ENCODE peak calls at places on chromosomes 3 and 15, in four cellular contexts. One of them, this sample, is unnamed.

GRCh38 chr15:48628832-48629231 is 16.7 kb downstream of the FBN1 start:
- DNase-seq in lung: no peak
- DNase-seq in astrocyte: peak
- DNase-seq in choroid plexus epithelial cell: peak
- DNase-seq in this sample: no peak

GRCh38 chr3:129708328-129708861 is 101.9 kb upstream of the PLXND1 start:
- DNase-seq in lung: no peak
- DNase-seq in astrocyte: no peak
- DNase-seq in choroid plexus epithelial cell: no peak
- DNase-seq in this sample: no peak

GRCh38 chr3:193701896-193702644 is 109.1 kb downstream of the OPA1 start:
- DNase-seq in lung: no peak
- DNase-seq in astrocyte: peak
- DNase-seq in choroid plexus epithelial cell: no peak
- DNase-seq in this sample: no peak

GRCh38 chr3:139121513-139122220 is 77.0 kb upstream of the PRR23C start:
- DNase-seq in lung: peak
- DNase-seq in astrocyte: peak
- DNase-seq in choroid plexus epithelial cell: peak
- DNase-seq in this sample: peak

GRCh38 chr3:113560845-113561623 is 28.7 kb downstream of the SIDT1 start:
- DNase-seq in lung: no peak
- DNase-seq in astrocyte: no peak
- DNase-seq in choroid plexus epithelial cell: peak
- DNase-seq in this sample: peak

GRCh38 chr3:130925628-130926027 is 31.7 kb downstream of the ATP2C1 start:
- DNase-seq in lung: no peak
- DNase-seq in astrocyte: no peak
- DNase-seq in choroid plexus epithelial cell: peak
- DNase-seq in this sample: peak

GRCh38 chr15:95590533-95591044 is 739.9 kb upstream of the NR2F2 start:
- DNase-seq in lung: no peak
- DNase-seq in astrocyte: no peak
- DNase-seq in choroid plexus epithelial cell: peak
- DNase-seq in this sample: peak

GRCh38 chr3:170506556-170506955 is 79.3 kb downstream of the SLC7A14 start:
- DNase-seq in lung: no peak
- DNase-seq in astrocyte: no peak
- DNase-seq in choroid plexus epithelial cell: peak
- DNase-seq in this sample: peak

GRCh38 chr3:131193671-131194291 is 167.1 kb downstream of the NEK11 start:
- DNase-seq in lung: no peak
- DNase-seq in astrocyte: no peak
- DNase-seq in choroid plexus epithelial cell: peak
- DNase-seq in this sample: peak

GRCh38 chr15:58038426-58039106 is 26.9 kb downstream of the ALDH1A2 start:
- DNase-seq in lung: no peak
- DNase-seq in astrocyte: peak
- DNase-seq in choroid plexus epithelial cell: peak
- DNase-seq in this sample: peak

GRCh38 chr3:139320551-139321309 is 23.1 kb upstream of the MRPS22 start:
- DNase-seq in lung: no peak
- DNase-seq in astrocyte: no peak
- DNase-seq in choroid plexus epithelial cell: no peak
- DNase-seq in this sample: no peak

GRCh38 chr15:98896802-98897732 is 110.5 kb downstream of the PGPEP1L start:
- DNase-seq in lung: no peak
- DNase-seq in astrocyte: peak
- DNase-seq in choroid plexus epithelial cell: peak
- DNase-seq in this sample: peak

GRCh38 chr3:38551026-38551832 is 55.1 kb downstream of the EXOG start:
- DNase-seq in lung: no peak
- DNase-seq in astrocyte: no peak
- DNase-seq in choroid plexus epithelial cell: no peak
- DNase-seq in this sample: no peak

GRCh38 chr3:27713435-27713880 is 8.7 kb downstream of the EOMES start:
- DNase-seq in lung: no peak
- DNase-seq in astrocyte: no peak
- DNase-seq in choroid plexus epithelial cell: no peak
- DNase-seq in this sample: no peak

GRCh38 chr3:4774531-4774930 is 204.7 kb upstream of the BHLHE40 start:
- DNase-seq in lung: no peak
- DNase-seq in astrocyte: no peak
- DNase-seq in choroid plexus epithelial cell: no peak
- DNase-seq in this sample: no peak

GRCh38 chr3:97744289-97744688 is 20.3 kb upstream of the ARL6 start:
- DNase-seq in lung: no peak
- DNase-seq in astrocyte: no peak
- DNase-seq in choroid plexus epithelial cell: no peak
- DNase-seq in this sample: no peak

GRCh38 chr3:188416041-188416440 is 262.1 kb downstream of the LPP start:
- DNase-seq in lung: no peak
- DNase-seq in astrocyte: no peak
- DNase-seq in choroid plexus epithelial cell: no peak
- DNase-seq in this sample: no peak

GRCh38 chr3:4416961-4417360 is 50.1 kb downstream of the SUMF1 start:
- DNase-seq in lung: no peak
- DNase-seq in astrocyte: peak
- DNase-seq in choroid plexus epithelial cell: peak
- DNase-seq in this sample: peak

GRCh38 chr15:61661791-61662190 is 398.5 kb downstream of the VPS13C start:
- DNase-seq in lung: no peak
- DNase-seq in astrocyte: no peak
- DNase-seq in choroid plexus epithelial cell: peak
- DNase-seq in this sample: no peak

GRCh38 chr3:193190387-193190786 is 50.6 kb upstream of the PLAAT1 start:
- DNase-seq in lung: peak
- DNase-seq in astrocyte: peak
- DNase-seq in choroid plexus epithelial cell: peak
- DNase-seq in this sample: peak

GRCh38 chr15:92683511-92683834 is 27.9 kb upstream of the FAM174B start:
- DNase-seq in lung: peak
- DNase-seq in astrocyte: no peak
- DNase-seq in choroid plexus epithelial cell: peak
- DNase-seq in this sample: peak

GRCh38 chr15:28935316-28935715 is 49.5 kb downstream of the APBA2 start:
- DNase-seq in lung: no peak
- DNase-seq in astrocyte: no peak
- DNase-seq in choroid plexus epithelial cell: peak
- DNase-seq in this sample: peak

GRCh38 chr3:194375473-194375872 is 5.9 kb upstream of the LRRC15 start:
- DNase-seq in lung: no peak
- DNase-seq in astrocyte: no peak
- DNase-seq in choroid plexus epithelial cell: no peak
- DNase-seq in this sample: no peak

GRCh38 chr15:91238664-91239428 is 138.8 kb downstream of the SV2B start:
- DNase-seq in lung: no peak
- DNase-seq in astrocyte: no peak
- DNase-seq in choroid plexus epithelial cell: no peak
- DNase-seq in this sample: no peak

GRCh38 chr15:43370975-43371974 is at the start of the genes TUBGCP4 and ZSCAN29:
- DNase-seq in lung: peak
- DNase-seq in astrocyte: peak
- DNase-seq in choroid plexus epithelial cell: peak
- DNase-seq in this sample: peak

GRCh38 chr15:85620321-85621044 is 174.2 kb downstream of the KLHL25 start:
- DNase-seq in lung: no peak
- DNase-seq in astrocyte: peak
- DNase-seq in choroid plexus epithelial cell: peak
- DNase-seq in this sample: peak

GRCh38 chr3:67654832-67655152 is 380 bp upstream of the SUCLG2 start:
- DNase-seq in lung: no peak
- DNase-seq in astrocyte: no peak
- DNase-seq in choroid plexus epithelial cell: no peak
- DNase-seq in this sample: no peak

GRCh38 chr3:66153961-66154923 is 66.6 kb upstream of the SLC25A26 start:
- DNase-seq in lung: no peak
- DNase-seq in astrocyte: peak
- DNase-seq in choroid plexus epithelial cell: peak
- DNase-seq in this sample: peak

DNA sequence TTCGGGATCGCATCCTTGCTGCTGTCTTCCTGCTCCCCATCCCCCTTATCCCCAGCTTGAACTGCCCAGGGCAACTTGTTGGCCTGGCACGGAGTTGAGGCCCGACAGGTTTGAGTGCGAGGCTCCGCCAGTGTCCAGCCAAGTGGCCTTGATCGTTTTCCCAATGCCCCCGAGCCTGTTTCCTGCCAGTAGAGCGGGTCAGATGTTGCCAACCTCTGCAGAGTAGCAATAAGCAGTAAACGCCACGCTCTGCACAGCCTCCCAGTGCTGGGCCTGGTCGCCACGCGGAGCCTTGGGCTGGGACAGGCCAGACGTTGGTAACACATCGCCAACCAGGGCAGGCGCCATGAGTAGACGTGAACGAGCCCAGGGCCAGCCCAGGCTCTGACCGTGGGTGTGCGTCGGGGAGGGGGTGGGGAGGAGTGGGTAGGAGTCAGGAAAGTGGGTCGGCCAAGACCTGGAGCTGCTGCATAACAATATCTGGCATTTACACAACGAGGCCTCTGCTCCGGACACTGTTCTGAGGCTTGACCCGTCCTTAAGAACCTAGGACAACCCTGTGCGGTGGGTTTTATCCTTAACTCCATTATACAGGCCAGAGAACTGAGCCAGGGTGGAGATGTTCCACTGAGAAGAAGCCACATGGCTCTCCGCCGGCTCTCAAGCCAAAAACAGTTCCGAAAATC is 444 bp upstream of the ABHD14A start:
- DNase-seq in lung: no peak
- DNase-seq in astrocyte: no peak
- DNase-seq in choroid plexus epithelial cell: no peak
- DNase-seq in this sample: no peak
- TF ChIP-seq CTCF in lung: no peak
- TF ChIP-seq CTCF in astrocyte: no peak
- TF ChIP-seq CTCF in choroid plexus epithelial cell: no peak
- TF ChIP-seq CTCF in this sample: no peak

DNA sequence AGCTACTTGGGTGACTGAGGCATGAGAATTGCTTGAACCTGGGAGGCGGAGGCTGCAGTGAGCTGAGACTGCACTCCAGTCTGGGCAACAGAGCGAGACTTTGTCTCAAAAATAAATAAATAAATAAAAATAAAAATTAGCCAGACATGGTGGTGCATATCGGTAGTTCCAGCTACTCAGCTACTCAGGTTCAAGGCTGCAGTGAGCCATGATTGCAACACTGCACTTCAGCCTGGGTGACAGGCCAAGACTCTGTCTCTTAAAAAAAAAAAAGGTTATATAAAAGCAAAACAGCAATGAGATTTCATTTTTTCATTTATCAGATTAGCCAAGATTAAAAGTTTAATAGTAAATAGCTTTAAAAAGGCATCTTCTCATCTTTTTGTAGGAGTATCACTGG is 2.9 kb downstream of the TGM4 start:
- DNase-seq in lung: no peak
- DNase-seq in astrocyte: no peak
- DNase-seq in choroid plexus epithelial cell: no peak
- DNase-seq in this sample: no peak
- H3K4me3 ChIP-seq in lung: no peak
- H3K4me3 ChIP-seq in astrocyte: no peak
- H3K4me3 ChIP-seq in choroid plexus epithelial cell: no peak
- H3K4me3 ChIP-seq in this sample: no peak

GRCh38 chr3:126126292-126126691 is 42.4 kb upstream of the SLC41A3 start:
- DNase-seq in lung: no peak
- DNase-seq in astrocyte: no peak
- DNase-seq in choroid plexus epithelial cell: no peak
- DNase-seq in this sample: no peak
- TF ChIP-seq CTCF in lung: no peak
- TF ChIP-seq CTCF in astrocyte: no peak
- TF ChIP-seq CTCF in choroid plexus epithelial cell: no peak
- TF ChIP-seq CTCF in this sample: no peak

GRCh38 chr15:81296218-81296617 is 27.7 kb downstream of the STARD5 start:
- DNase-seq in lung: no peak
- DNase-seq in astrocyte: no peak
- DNase-seq in choroid plexus epithelial cell: no peak
- DNase-seq in this sample: no peak

GRCh38 chr15:81293728-81294500 is 30.0 kb downstream of the STARD5 start:
- DNase-seq in lung: no peak
- DNase-seq in astrocyte: no peak
- DNase-seq in choroid plexus epithelial cell: no peak
- DNase-seq in this sample: no peak

GRCh38 chr15:81292516-81293001 is 31.4 kb downstream of the STARD5 start:
- DNase-seq in lung: no peak
- DNase-seq in astrocyte: no peak
- DNase-seq in choroid plexus epithelial cell: no peak
- DNase-seq in this sample: no peak

GRCh38 chr15:81295466-81296145 is 28.3 kb downstream of the STARD5 start:
- DNase-seq in lung: no peak
- DNase-seq in astrocyte: no peak
- DNase-seq in choroid plexus epithelial cell: no peak
- DNase-seq in this sample: no peak

DNA sequence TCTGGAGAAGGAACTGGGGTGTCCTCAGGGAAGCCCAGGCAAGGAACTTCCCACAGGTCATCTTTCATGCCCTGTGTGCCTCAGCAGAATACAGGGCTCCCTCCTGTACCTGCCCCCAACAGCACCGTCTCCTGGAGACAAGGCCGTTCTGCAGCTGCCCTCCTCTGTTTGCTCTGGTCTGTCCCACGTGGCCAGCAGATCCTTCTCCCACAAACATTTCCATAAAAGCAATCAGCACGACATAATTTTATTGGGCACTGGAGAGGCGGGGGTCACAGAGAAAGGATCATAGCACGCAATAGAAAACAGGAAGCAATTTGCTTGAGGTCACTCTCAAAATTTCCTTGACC is 29.5 kb downstream of the STARD5 start:
- DNase-seq in lung: no peak
- DNase-seq in astrocyte: no peak
- DNase-seq in choroid plexus epithelial cell: no peak
- DNase-seq in this sample: no peak
- H3K4me3 ChIP-seq in lung: no peak
- H3K4me3 ChIP-seq in astrocyte: no peak
- H3K4me3 ChIP-seq in choroid plexus epithelial cell: no peak
- H3K4me3 ChIP-seq in this sample: no peak

GRCh38 chr3:94137377-94137776 is 74.5 kb downstream of the NSUN3 start:
- DNase-seq in lung: no peak
- DNase-seq in astrocyte: peak
- DNase-seq in choroid plexus epithelial cell: peak
- DNase-seq in this sample: peak

GRCh38 chr3:94130690-94131089 is 67.8 kb downstream of the NSUN3 start:
- DNase-seq in lung: no peak
- DNase-seq in astrocyte: no peak
- DNase-seq in choroid plexus epithelial cell: peak
- DNase-seq in this sample: no peak

GRCh38 chr3:94132777-94133176 is 69.9 kb downstream of the NSUN3 start:
- DNase-seq in lung: no peak
- DNase-seq in astrocyte: no peak
- DNase-seq in choroid plexus epithelial cell: no peak
- DNase-seq in this sample: no peak

DNA sequence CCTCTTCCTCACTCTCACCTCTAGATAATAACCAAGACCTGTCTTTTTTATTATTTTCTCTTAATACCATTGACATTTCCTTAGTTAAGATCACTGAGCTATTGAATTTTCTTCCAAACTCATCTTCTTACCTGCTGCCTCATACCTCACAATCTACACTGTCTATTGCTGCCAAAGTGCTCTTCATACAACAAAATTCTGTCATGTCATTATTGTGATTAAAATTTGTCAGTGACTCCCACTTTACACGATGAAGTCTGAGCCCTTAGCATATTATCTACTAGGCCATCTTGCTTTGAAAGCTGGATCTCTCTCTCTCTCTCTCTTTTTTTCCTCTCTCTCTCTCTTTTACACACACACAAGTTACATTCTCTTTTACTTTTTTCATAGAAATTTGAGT is 73.3 kb downstream of the NSUN3 start:
- DNase-seq in lung: no peak
- DNase-seq in astrocyte: no peak
- DNase-seq in choroid plexus epithelial cell: no peak
- DNase-seq in this sample: no peak
- TF ChIP-seq CTCF in lung: no peak
- TF ChIP-seq CTCF in astrocyte: no peak
- TF ChIP-seq CTCF in choroid plexus epithelial cell: no peak
- TF ChIP-seq CTCF in this sample: no peak